ENCODE peak calls at places on chromosomes 7 and 10, in six cellular contexts. T is fibroblast of lung; J is prostate gland; H is IMR-90; A is CD8-positive, alpha-beta T cell; Y is heart left ventricle. E is an unnamed sample. For H3K9me3, the result is how much of the 10 kb centered on the place peaks cover.

GRCh38 chr7:51233375-51233774 is 83.2 kb downstream of the COBL start:
- DNase-seq in Y (no peak), T (no peak), J (no peak), A (no peak), H (no peak), E (no peak)

GRCh38 chr7:80918406-80918805 is 445 bp downstream of the SEMA3C start:
- DNase-seq in T (no peak), J (peak), H (no peak), A (no peak), Y (no peak), E (no peak)

GRCh38 chr10:109821672-109822071 is 101.6 kb downstream of the XPNPEP1 start:
- DNase-seq in H (no peak), J (no peak), T (no peak), A (no peak), Y (no peak), E (no peak)

GRCh38 chr7:341841-342638 is 52.1 kb downstream of the FOXL3 start:
- DNase-seq in Y (peak), T (no peak), H (no peak), A (no peak), J (peak), E (no peak)

GRCh38 chr10:98957801-98958200 is 277.9 kb downstream of the HPSE2 start:
- DNase-seq in Y (no peak), J (no peak), H (peak), A (no peak), T (no peak), E (no peak)

GRCh38 chr7:84949067-84949466 is 237.8 kb downstream of the SEMA3D start:
- DNase-seq in J (no peak), A (no peak), H (peak), Y (no peak), T (peak), E (no peak)

GRCh38 chr10:78688945-78689935 is 379.5 kb upstream of the ZMIZ1 start:
- DNase-seq in T (no peak), A (no peak), Y (no peak), H (no peak), J (no peak), E (peak)

GRCh38 chr10:124523301-124523871 is 61.8 kb downstream of the LHPP start:
- DNase-seq in J (no peak), T (no peak), A (no peak), H (no peak), Y (no peak), E (peak)

GRCh38 chr10:126013489-126014281 is 117.3 kb downstream of the FANK1 start:
- DNase-seq in T (peak), J (no peak), H (peak), Y (no peak), A (no peak), E (no peak)

GRCh38 chr10:119199231-119199992 is 8.0 kb upstream of the GRK5 start:
- DNase-seq in H (peak), A (peak), J (peak), Y (peak), T (peak), E (peak)

GRCh38 chr7:12524794-12525386 is 45.6 kb upstream of the SCIN start:
- DNase-seq in A (no peak), J (no peak), T (peak), H (peak), Y (no peak), E (no peak)

GRCh38 chr10:35448687-35449662 is 112.7 kb downstream of the CCNY start:
- DNase-seq in A (no peak), Y (peak), J (no peak), H (no peak), T (no peak), E (peak)

GRCh38 chr10:122531935-122532334 is 28.6 kb upstream of the DMBT1 start:
- DNase-seq in T (no peak), A (no peak), J (no peak), H (no peak), Y (no peak), E (no peak)

GRCh38 chr10:23804125-23804524 is 365.2 kb downstream of the OTUD1 start:
- DNase-seq in H (no peak), Y (no peak), T (no peak), J (no peak), A (no peak), E (no peak)

GRCh38 chr7:78510580-78511188 is 712.1 kb downstream of the PHTF2 start:
- DNase-seq in T (peak), A (no peak), H (peak), Y (no peak), J (peak), E (peak)

GRCh38 chr7:17168399-17168798 is 130.1 kb upstream of the AHR start:
- DNase-seq in A (no peak), J (no peak), Y (no peak), T (no peak), H (no peak), E (no peak)

GRCh38 chr10:71801357-71801756 is 28.0 kb upstream of the VSIR start:
- DNase-seq in T (no peak), H (no peak), A (no peak), Y (no peak), J (no peak), E (no peak)

GRCh38 chr7:125098377-125098970 is 168.8 kb upstream of the POT1 start:
- DNase-seq in H (no peak), Y (no peak), J (no peak), T (peak), A (no peak), E (no peak)

GRCh38 chr7:130303982-130304381 is 11.0 kb downstream of the CPA4 start:
- DNase-seq in J (no peak), H (no peak), Y (no peak), A (no peak), T (no peak), E (no peak)

GRCh38 chr7:24721378-24722030 is 35.8 kb downstream of the GSDME start:
- DNase-seq in Y (no peak), T (no peak), A (no peak), J (no peak), H (no peak), E (no peak)

GRCh38 chr7:40221836-40222235 is 87.0 kb downstream of the SUGCT start:
- DNase-seq in Y (no peak), J (no peak), A (no peak), T (peak), H (peak), E (no peak)

GRCh38 chr7:108808556-108808955 is 238.9 kb downstream of the DNAJB9 start:
- DNase-seq in J (no peak), Y (no peak), H (no peak), A (no peak), T (no peak), E (no peak)

GRCh38 chr7:77269360-77270075 is 69.9 kb upstream of the FGL2 start:
- DNase-seq in J (no peak), Y (peak), T (peak), A (no peak), H (peak), E (peak)

GRCh38 chr10:103708627-103709288 is 146.6 kb downstream of the SH3PXD2A start:
- DNase-seq in T (no peak), A (no peak), J (no peak), Y (no peak), H (no peak), E (no peak)

GRCh38 chr7:90488220-90488619 is 18.8 kb downstream of the PTTG1IP2 start:
- DNase-seq in Y (no peak), J (no peak), A (no peak), T (no peak), H (no peak), E (no peak)

GRCh38 chr10:61359452-61359851 is 93.7 kb downstream of the TMEM26 start:
- DNase-seq in T (no peak), J (no peak), Y (no peak), A (no peak), H (no peak), E (no peak)

GRCh38 chr10:3655528-3655927 is 129.5 kb downstream of the KLF6 start:
- DNase-seq in Y (no peak), A (no peak), T (no peak), J (no peak), H (no peak), E (no peak)

DNA sequence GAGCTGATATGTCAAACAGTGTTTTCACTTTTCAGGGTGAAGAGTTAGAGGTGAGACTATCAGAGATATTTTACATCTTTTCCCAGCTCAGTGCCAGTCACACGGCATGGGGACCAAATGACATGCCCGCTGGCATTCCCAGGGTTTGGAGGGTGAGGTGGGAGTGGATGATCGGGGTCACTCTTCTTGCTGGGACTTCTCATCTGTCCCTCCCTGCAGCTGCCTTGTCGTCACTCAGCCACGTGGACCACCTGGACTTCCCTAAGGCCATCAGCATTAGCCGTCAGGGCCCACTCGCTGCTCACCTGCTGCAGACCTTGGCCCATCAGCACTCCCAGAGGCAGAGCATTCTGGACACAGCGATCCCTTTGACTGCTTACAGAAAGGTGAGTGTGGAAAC is 301.8 kb downstream of the DNAJB6 start:
- DNase-seq in J (no peak), A (no peak), Y (no peak), H (no peak), T (no peak), E (no peak)
- H3K9me3 ChIP-seq in J (under half), A (under half), Y (under half), H (under half), T (under half), E (under half)

GRCh38 chr10:100677290-100677945 is 68.0 kb upstream of the PAX2 start:
- DNase-seq in T (no peak), Y (no peak), A (no peak), J (no peak), H (no peak), E (no peak)
- H3K27ac ChIP-seq in T (no peak), Y (no peak), A (no peak), J (no peak), H (no peak), E (no peak)

GRCh38 chr7:63057265-63057664 is 941.4 kb upstream of the ZNF722 start:
- DNase-seq in J (no peak), H (no peak), A (no peak), Y (no peak), T (no peak), E (no peak)

GRCh38 chr7:63054191-63054661 is 944.4 kb upstream of the ZNF722 start:
- DNase-seq in A (no peak), T (no peak), H (no peak), J (no peak), Y (no peak), E (no peak)
- H3K9me3 ChIP-seq in A (under half), T (under half), H (under half), J (under half), Y (under half), E (under half)

GRCh38 chr7:116671681-116672595 is at the start of gene MET:
- DNase-seq in Y (peak), J (peak), H (peak), A (no peak), T (peak), E (peak)

GRCh38 chr7:116672596-116673503 is 854 bp downstream of the MET start:
- DNase-seq in Y (no peak), T (peak), H (peak), J (peak), A (no peak), E (no peak)

GRCh38 chr7:116671111-116671510 is 885 bp upstream of the MET start:
- DNase-seq in Y (no peak), A (no peak), T (no peak), J (no peak), H (no peak), E (no peak)

GRCh38 chr7:116669769-116670168 is 2.2 kb upstream of the MET start:
- DNase-seq in H (peak), Y (no peak), J (no peak), T (peak), A (no peak), E (no peak)

DNA sequence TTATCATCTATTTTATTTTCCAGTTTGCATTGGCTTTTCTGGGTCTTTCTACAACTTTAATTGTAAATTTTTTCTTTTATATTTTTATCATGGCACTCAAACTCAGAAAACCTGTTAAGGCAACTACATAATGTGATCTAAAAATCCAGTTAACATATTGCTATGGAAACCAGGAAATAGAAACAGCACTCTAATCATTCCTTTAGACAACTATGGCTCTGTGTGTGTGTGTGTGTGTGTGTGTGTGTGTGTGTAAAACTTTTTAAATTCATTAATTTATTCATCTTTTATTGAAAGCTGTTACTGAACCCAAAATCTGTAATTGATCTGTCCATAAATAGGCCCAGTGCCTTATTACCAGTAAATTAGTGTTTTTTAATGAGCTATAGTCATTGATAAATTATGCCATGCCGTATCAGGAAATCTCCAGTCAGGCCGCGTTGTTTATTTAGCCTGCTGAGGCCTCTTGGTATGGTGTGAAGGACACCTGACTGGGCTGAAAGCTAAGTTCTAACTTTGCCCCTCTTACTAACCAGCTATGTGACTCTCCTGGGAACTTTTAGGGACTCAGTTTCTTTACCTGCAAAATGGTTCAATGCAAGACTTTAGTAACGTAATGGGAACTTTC is 1.5 kb upstream of the MET start:
- DNase-seq in A (no peak), T (peak), H (peak), Y (no peak), J (no peak), E (no peak)
- H3K27ac ChIP-seq in A (no peak), T (no peak), H (no peak), Y (no peak), J (no peak), E (no peak)

GRCh38 chr10:37640301-37640700 is 217.1 kb downstream of the ZNF248 start:
- DNase-seq in T (no peak), J (no peak), A (no peak), Y (no peak), H (no peak), E (no peak)
- H3K9me3 ChIP-seq in T (under half), J (under half), A (under half), Y (under half), H (under half), E (under half)

E was measured in right cardiac atrium.